ENCODE peak calls at places on chromosomes 2 and 18, in four cellular contexts. J is cardiac muscle cell; T is uterus; S is activated naive CD4-positive, alpha-beta T cell treated with anti-CD3 and anti-CD28 coated beads, Interleukin-2, amount 10 ng/mL, durations not matched to agents 7 days and 5 days. O is an unnamed sample.

GRCh38 chr2:74584088-74584645 is 29.6 kb downstream of the DOK1 start:
- DNase-seq in S (no peak), J (peak; percentile 46), T (no peak), O (no peak)

GRCh38 chr2:88919087-88919738 is 227.7 kb downstream of the RPIA start:
- DNase-seq in J (peak; percentile 59), T (no peak), S (no peak), O (no peak)

GRCh38 chr2:8015848-8016580 is 665.8 kb upstream of the ID2 start:
- DNase-seq in J (no peak), T (no peak), S (no peak), O (no peak)

GRCh38 chr18:9081940-9082339 is 20.6 kb upstream of the NDUFV2 start:
- DNase-seq in S (peak; percentile 31), T (no peak), J (no peak), O (no peak)

GRCh38 chr2:32159678-32160077 is 6.0 kb upstream of the SLC30A6 start:
- DNase-seq in T (no peak), J (no peak), S (no peak), O (no peak)

GRCh38 chr2:224111576-224111975 is 72.5 kb upstream of the SERPINE2 start:
- DNase-seq in T (no peak), S (no peak), J (no peak), O (no peak)

GRCh38 chr2:8559811-8560210 is 122.0 kb upstream of the ID2 start:
- DNase-seq in J (no peak), T (no peak), S (no peak), O (no peak)

GRCh38 chr2:220855296-220855695 is 716.8 kb downstream of the EPHA4 start:
- DNase-seq in S (no peak), T (no peak), J (peak; percentile 57), O (no peak)

GRCh38 chr18:75213610-75214009 is 3.0 kb downstream of the TSHZ1 start:
- DNase-seq in S (no peak), J (peak; percentile 22), T (no peak), O (no peak)

GRCh38 chr2:107072150-107072940 is 186.4 kb upstream of the ST6GAL2 start:
- DNase-seq in J (peak; percentile 41), T (no peak), S (no peak), O (no peak)

GRCh38 chr2:12441750-12442626 is 274.7 kb upstream of the TRIB2 start:
- DNase-seq in J (no peak), S (no peak), T (no peak), O (no peak)

GRCh38 chr18:27869735-27870134 is 307.2 kb downstream of the CDH2 start:
- DNase-seq in S (no peak), T (no peak), J (no peak), O (no peak)

GRCh38 chr2:10798783-10799182 is 13.8 kb downstream of the PDIA6 start:
- DNase-seq in T (no peak), S (no peak), J (no peak), O (no peak)

GRCh38 chr2:240619506-240620148 is 5.7 kb upstream of the GPR35 start:
- DNase-seq in J (no peak), T (no peak), S (peak; percentile 15), O (no peak)

GRCh38 chr2:240601831-240602160 is 15.3 kb downstream of the CAPN10 start:
- DNase-seq in T (no peak), S (peak; percentile 10), J (no peak), O (no peak)

GRCh38 chr2:114068438-114068837 is 178.5 kb downstream of the ACTR3 start:
- DNase-seq in S (peak; percentile 31), T (no peak), J (peak; percentile 5), O (no peak)

GRCh38 chr18:40473221-40473620 is 1481.8 kb upstream of the PIK3C3 start:
- DNase-seq in S (no peak), T (no peak), J (no peak), O (no peak)

GRCh38 chr2:159546039-159546438 is 70.3 kb downstream of the BAZ2B start:
- DNase-seq in T (no peak), J (no peak), S (no peak), O (no peak)

GRCh38 chr2:231399046-231399852 is 3.7 kb downstream of the B3GNT7 start:
- DNase-seq in T (peak; percentile 52), S (no peak), J (no peak), O (no peak)

GRCh38 chr2:163687213-163687612 is 48.6 kb downstream of the FIGN start:
- DNase-seq in J (no peak), S (no peak), T (no peak), O (no peak)

GRCh38 chr2:38116762-38117161 is 40.8 kb upstream of the CYP1B1 start:
- DNase-seq in S (no peak), J (peak; percentile 86), T (no peak), O (no peak)

GRCh38 chr18:50610349-50610748 is 50.5 kb downstream of the MAPK4 start:
- DNase-seq in S (no peak), T (no peak), J (no peak), O (no peak)

GRCh38 chr18:47418746-47419145 is 167.3 kb upstream of the SKOR2 start:
- DNase-seq in S (no peak), J (no peak), T (no peak), O (no peak)

GRCh38 chr2:172995323-172996244 is 80.1 kb upstream of the MAP3K20 start:
- DNase-seq in T (peak; percentile 55), S (no peak), J (peak; percentile 96), O (no peak)

O was measured in endothelial cell.